ENCODE peak calls at places on chromosome 1, in five cellular contexts. Z is H1, U is HepG2, T is K562, N is GM12878. B is an unnamed sample.

GRCh38 chr1:232486454-232487202 is 143.3 kb downstream of the SIPA1L2 start:
- DNase-seq in Z (no peak), U (no peak), T (no peak), N (no peak), B (no peak)

GRCh38 chr1:76950306-76950705 is 83.0 kb downstream of the ST6GALNAC5 start:
- DNase-seq in Z (no peak), U (no peak), T (no peak), N (no peak), B (no peak)

GRCh38 chr1:208029381-208030319 is 118.7 kb upstream of the CD34 start:
- DNase-seq in Z (no peak), U (no peak), T (no peak), N (no peak), B (no peak)

GRCh38 chr1:168629466-168629865 is 53.1 kb downstream of the XCL1 start:
- DNase-seq in Z (no peak), U (no peak), T (no peak), N (no peak), B (no peak)

GRCh38 chr1:150288822-150289221 is 4.8 kb upstream of the MRPS21 start:
- DNase-seq in Z (no peak), U (no peak), T (no peak), N (no peak), B (no peak)

GRCh38 chr1:229372251-229372650 is 29.4 kb upstream of the CCSAP start:
- DNase-seq in Z (no peak), U (no peak), T (no peak), N (no peak), B (no peak)

GRCh38 chr1:13652238-13652637 is 47.8 kb upstream of the PRDM2 start:
- DNase-seq in Z (no peak), U (no peak), T (no peak), N (no peak), B (no peak)

GRCh38 chr1:218804014-218804785 is 369.5 kb upstream of the LYPLAL1 start:
- DNase-seq in Z (no peak), U (no peak), T (no peak), N (no peak), B (peak)

GRCh38 chr1:23083714-23084480 is 64.6 kb downstream of the KDM1A start:
- DNase-seq in Z (no peak), U (no peak), T (no peak), N (no peak), B (no peak)

GRCh38 chr1:61426254-61426653 is 298.7 kb downstream of the TM2D1 start:
- DNase-seq in Z (no peak), U (no peak), T (no peak), N (no peak), B (no peak)

GRCh38 chr1:172608098-172608601 is 50.8 kb upstream of the FASLG start:
- DNase-seq in Z (no peak), U (no peak), T (no peak), N (no peak), B (no peak)

GRCh38 chr1:40310129-40310461 is 7.0 kb downstream of the COL9A2 start:
- DNase-seq in Z (no peak), U (no peak), T (no peak), N (no peak), B (no peak)

GRCh38 chr1:67162954-67163353 is 3.3 kb upstream of the IL23R start:
- DNase-seq in Z (no peak), U (peak), T (no peak), N (no peak), B (peak)

GRCh38 chr1:225911207-225912130 is 12.6 kb downstream of the PYCR2 start:
- DNase-seq in Z (no peak), U (peak), T (peak), N (no peak), B (peak)

GRCh38 chr1:162367073-162367472 is 9.6 kb downstream of the SPATA46 start:
- DNase-seq in Z (no peak), U (no peak), T (no peak), N (no peak), B (no peak)

GRCh38 chr1:218344814-218345672 is at the start of gene TGFB2:
- DNase-seq in Z (no peak), U (no peak), T (peak), N (no peak), B (no peak)

GRCh38 chr1:194568610-194569009 is 1382.2 kb upstream of the B3GALT2 start:
- DNase-seq in Z (no peak), U (no peak), T (no peak), N (no peak), B (no peak)

GRCh38 chr1:10761503-10762152 is 34.8 kb downstream of the CASZ1 start:
- DNase-seq in Z (no peak), U (peak), T (no peak), N (no peak), B (no peak)

GRCh38 chr1:228544021-228544850 is 57.1 kb downstream of the RNF187 start:
- DNase-seq in Z (no peak), U (no peak), T (no peak), N (no peak), B (peak)

GRCh38 chr1:245096330-245097066 is 58.3 kb upstream of the KIF26B start:
- DNase-seq in Z (no peak), U (peak), T (no peak), N (no peak), B (no peak)

GRCh38 chr1:27331922-27332321 is 9.9 kb upstream of the SYTL1 start:
- DNase-seq in Z (no peak), U (no peak), T (no peak), N (no peak), B (no peak)

GRCh38 chr1:39321979-39322378 is 117.5 kb downstream of the MACF1 start:
- DNase-seq in Z (no peak), U (no peak), T (no peak), N (peak), B (no peak)

GRCh38 chr1:235831148-235831547 is 35.6 kb downstream of the LYST start:
- DNase-seq in Z (no peak), U (no peak), T (no peak), N (peak), B (no peak)

GRCh38 chr1:32104127-32104526 is 3.7 kb upstream of the KPNA6 start:
- DNase-seq in Z (no peak), U (peak), T (peak), N (no peak), B (no peak)

GRCh38 chr1:3067671-3068399 is 1.2 kb upstream of the PRDM16 start:
- DNase-seq in Z (no peak), U (no peak), T (no peak), N (no peak), B (no peak)

GRCh38 chr1:212514056-212514614 is 81.4 kb downstream of the NENF start:
- DNase-seq in Z (no peak), U (peak), T (peak), N (no peak), B (peak)
- TF ChIP-seq ATF3 in Z (no peak), U (no peak), T (no peak), N (no peak), B (no peak)

GRCh38 chr1:56425494-56425860 is 153.9 kb downstream of the PLPP3 start:
- DNase-seq in Z (no peak), U (no peak), T (no peak), N (no peak), B (no peak)

GRCh38 chr1:56426587-56426986 is 152.8 kb downstream of the PLPP3 start:
- DNase-seq in Z (no peak), U (no peak), T (no peak), N (no peak), B (no peak)

GRCh38 chr1:56430141-56430839 is 149.1 kb downstream of the PLPP3 start:
- DNase-seq in Z (no peak), U (no peak), T (no peak), N (no peak), B (no peak)

GRCh38 chr1:56432561-56432971 is 146.8 kb downstream of the PLPP3 start:
- DNase-seq in Z (no peak), U (no peak), T (no peak), N (no peak), B (no peak)

GRCh38 chr1:56429288-56429687 is 150.1 kb downstream of the PLPP3 start:
- DNase-seq in Z (no peak), U (no peak), T (no peak), N (no peak), B (no peak)
- TF ChIP-seq ZNF274 in Z (no peak), U (no peak), T (no peak), N (no peak), B (no peak)

GRCh38 chr1:16218674-16219071 is 6.2 kb upstream of the ARHGEF19 start:
- DNase-seq in Z (no peak), U (no peak), T (no peak), N (no peak), B (no peak)

GRCh38 chr1:16218014-16218673 is 5.7 kb upstream of the ARHGEF19 start:
- DNase-seq in Z (no peak), U (no peak), T (no peak), N (no peak), B (no peak)

GRCh38 chr1:16217061-16217785 is 4.8 kb upstream of the ARHGEF19 start:
- DNase-seq in Z (peak), U (peak), T (peak), N (peak), B (peak)

GRCh38 chr1:16221499-16221898 is 9.0 kb upstream of the ARHGEF19 start:
- DNase-seq in Z (no peak), U (no peak), T (no peak), N (no peak), B (no peak)

DNA sequence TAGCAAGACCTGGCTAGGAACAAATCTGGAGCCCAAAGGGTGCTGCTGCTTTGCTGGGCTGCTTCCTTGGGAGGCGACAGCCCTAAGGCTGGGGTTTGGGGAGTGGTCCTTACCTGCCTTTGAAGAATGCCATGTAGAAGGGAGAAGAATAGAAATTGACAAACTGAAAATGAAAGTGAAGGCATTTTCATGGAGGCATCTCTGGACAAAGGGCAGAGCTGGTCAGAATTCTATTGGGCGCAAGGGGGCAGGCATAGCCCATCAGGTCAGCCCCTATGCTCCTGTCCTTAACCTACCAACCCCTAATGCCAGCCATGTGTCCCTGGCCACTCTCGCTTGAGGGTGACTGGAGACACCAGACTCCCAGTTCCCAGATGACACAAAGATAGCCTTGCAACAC is 7.6 kb upstream of the ARHGEF19 start:
- DNase-seq in Z (no peak), U (no peak), T (no peak), N (no peak), B (no peak)
- TF ChIP-seq ATF3 in Z (no peak), U (no peak), T (no peak), N (no peak), B (no peak)

GRCh38 chr1:154304664-154305337 is 16.1 kb upstream of the AQP10 start:
- DNase-seq in Z (no peak), U (peak), T (peak), N (no peak), B (no peak)
- TF ChIP-seq ZNF274 in Z (no peak), U (no peak), T (no peak), N (no peak), B (no peak)

GRCh38 chr1:86640161-86640560 is 64.2 kb upstream of the SH3GLB1 start:
- DNase-seq in Z (no peak), U (no peak), T (no peak), N (no peak), B (no peak)
- TF ChIP-seq ATF3 in Z (no peak), U (no peak), T (no peak), N (no peak), B (no peak)

DNA sequence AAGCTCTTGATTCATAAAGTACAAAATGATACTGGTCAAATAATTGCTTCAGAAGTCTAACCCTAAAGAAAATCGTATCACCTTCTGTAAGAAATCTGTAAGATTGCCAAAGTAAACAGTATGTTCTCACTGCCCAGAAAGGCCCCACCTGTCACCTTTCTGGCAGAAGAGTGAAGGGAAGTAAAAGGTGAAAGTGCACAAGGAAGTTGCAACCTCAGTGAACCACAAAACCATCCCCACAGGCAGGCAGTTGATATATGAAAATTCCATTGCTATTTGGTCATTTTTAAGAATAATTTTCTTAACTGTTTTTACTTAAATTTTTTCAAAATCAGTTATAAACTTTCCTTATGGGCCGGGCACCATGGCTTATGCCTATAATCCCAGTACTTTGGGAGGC is 48.5 kb upstream of the FBXO28 start:
- DNase-seq in Z (no peak), U (no peak), T (no peak), N (no peak), B (no peak)
- TF ChIP-seq ZNF274 in Z (no peak), U (no peak), T (no peak), N (no peak), B (no peak)

DNA sequence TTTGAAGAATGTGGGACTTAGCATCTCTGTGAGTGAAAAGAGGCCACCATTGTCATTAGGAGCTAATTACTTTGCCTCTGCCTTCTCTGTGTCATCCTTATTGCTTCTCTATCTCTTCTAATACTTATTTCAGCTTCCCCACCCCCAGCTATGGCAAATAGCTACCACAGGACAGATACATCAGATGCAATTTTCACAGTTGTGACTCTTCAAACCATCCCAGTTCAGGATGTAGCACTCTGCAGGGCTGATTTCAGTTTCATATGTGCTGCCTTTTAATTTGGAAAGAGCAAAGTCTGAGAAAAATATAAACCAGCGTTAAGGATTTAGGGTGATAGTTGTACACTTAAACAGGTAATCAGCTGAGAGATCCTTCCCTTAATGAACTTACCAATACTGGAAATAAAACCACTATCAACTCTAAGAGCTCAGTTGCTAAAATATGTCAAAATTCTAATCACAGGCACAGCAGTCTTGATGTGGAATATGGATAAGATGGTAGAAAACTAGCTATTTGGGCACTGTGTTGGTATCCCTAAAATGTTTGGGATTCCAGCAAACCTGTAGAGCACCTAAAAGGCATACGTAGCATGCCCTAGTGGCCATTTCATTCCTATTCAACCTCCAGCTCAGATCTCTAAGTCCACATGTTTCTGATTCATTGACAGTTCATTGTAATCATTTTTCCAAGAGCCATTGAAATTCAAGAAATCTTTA is 148.4 kb downstream of the SYT2 start:
- DNase-seq in Z (no peak), U (no peak), T (peak), N (no peak), B (no peak)
- TF ChIP-seq ATF3 in Z (no peak), U (no peak), T (no peak), N (no peak), B (no peak)

DNA sequence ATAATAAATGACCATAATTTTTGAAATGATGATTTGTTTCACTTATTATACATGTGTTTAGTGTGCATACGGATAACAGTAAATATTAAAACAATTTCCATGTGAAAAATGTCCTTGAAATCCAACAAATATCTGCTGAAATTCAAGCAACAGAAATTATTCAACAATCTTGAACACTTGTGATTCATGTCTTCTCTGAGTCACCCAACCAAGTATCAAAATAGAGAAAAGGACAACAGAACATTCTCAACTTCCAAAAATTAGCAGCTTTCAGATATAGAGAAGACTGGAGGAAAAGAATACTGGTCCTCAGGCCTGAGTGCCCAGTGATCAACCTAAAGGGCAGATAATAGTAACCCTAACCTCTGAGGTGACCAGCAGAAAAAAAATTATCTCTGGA is 90.8 kb downstream of the VAV3 start:
- DNase-seq in Z (no peak), U (no peak), T (no peak), N (no peak), B (no peak)
- TF ChIP-seq ZNF274 in Z (no peak), U (no peak), T (no peak), N (no peak), B (no peak)

DNA sequence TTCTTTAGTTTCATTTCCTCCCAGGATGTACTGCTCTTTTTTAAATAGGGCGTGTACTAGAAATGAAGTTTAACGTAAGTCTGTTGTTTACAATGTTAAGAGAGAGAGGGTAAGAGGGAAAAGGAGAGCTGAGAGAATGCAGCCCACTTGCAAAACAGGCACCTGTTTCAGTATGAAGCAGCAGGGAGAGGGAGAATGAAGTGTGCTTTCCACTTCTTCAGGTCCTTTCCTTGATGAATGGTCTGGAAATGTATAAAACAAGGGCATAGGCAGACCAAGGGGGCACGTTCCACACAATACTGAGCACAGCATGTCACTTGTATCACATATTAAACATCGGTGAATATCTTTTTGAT is 2.0 kb downstream of the KCNA3 start:
- DNase-seq in Z (no peak), U (no peak), T (no peak), N (peak), B (no peak)
- TF ChIP-seq ATF3 in Z (no peak), U (no peak), T (no peak), N (no peak), B (no peak)

GRCh38 chr1:222417264-222417663 is 130.6 kb downstream of the HHIPL2 start:
- DNase-seq in Z (no peak), U (no peak), T (no peak), N (no peak), B (no peak)
- TF ChIP-seq ZNF274 in Z (no peak), U (no peak), T (no peak), N (no peak), B (no peak)